ENCODE peak calls at places on chromosomes 4 and X, in four cellular contexts. Z, D, O and I are unnamed samples.

GRCh38 chrX:34112459-34112858 is 19.7 kb downstream of the FAM47A start:
- DNase-seq in Z (no peak), O (no peak), D (no peak), I (no peak)

GRCh38 chrX:51047950-51048349 is 137.4 kb downstream of the BMP15 start:
- DNase-seq in D (no peak), O (no peak), Z (no peak), I (no peak)

GRCh38 chr4:143587703-143588102 is 74.2 kb downstream of the SMARCA5 start:
- DNase-seq in O (no peak), D (peak), Z (no peak), I (no peak)

GRCh38 chrX:15050395-15050794 is 177.2 kb downstream of the MOSPD2 start:
- DNase-seq in O (peak), Z (no peak), D (no peak), I (no peak)

GRCh38 chr4:80922951-80923350 is 107.6 kb upstream of the BMP3 start:
- DNase-seq in D (no peak), Z (no peak), O (no peak), I (no peak)

GRCh38 chr4:8353912-8354453 is 84.4 kb downstream of the HTRA3 start:
- DNase-seq in O (no peak), Z (no peak), D (no peak), I (peak)

GRCh38 chr4:141425124-141425523 is 204.4 kb downstream of the ZNF330 start:
- DNase-seq in Z (no peak), O (no peak), D (peak), I (peak)

GRCh38 chr4:7444314-7444713 is 9.6 kb upstream of the PSAPL1 start:
- DNase-seq in O (no peak), Z (no peak), D (no peak), I (no peak)

GRCh38 chr4:139562067-139562684 is 6.2 kb upstream of the SETD7 start:
- DNase-seq in D (no peak), Z (no peak), O (no peak), I (no peak)

GRCh38 chrX:15530318-15530717 is 29.7 kb downstream of the BMX start:
- DNase-seq in O (no peak), Z (no peak), D (no peak), I (no peak)

GRCh38 chr4:86014599-86014998 is 345.3 kb downstream of the MAPK10 start:
- DNase-seq in Z (no peak), O (peak), D (peak), I (peak)

GRCh38 chr4:5122114-5122513 is 70.8 kb downstream of the STK32B start:
- DNase-seq in Z (no peak), O (no peak), D (no peak), I (no peak)

GRCh38 chr4:189787216-189788031 is 153.2 kb upstream of the FRG1 start:
- DNase-seq in D (no peak), Z (no peak), O (no peak), I (no peak)

GRCh38 chr4:183550345-183551080 is 45.7 kb downstream of the ING2 start:
- DNase-seq in O (no peak), Z (no peak), D (no peak), I (no peak)

GRCh38 chrX:81174286-81174685 is 27.4 kb downstream of the HMGN5 start:
- DNase-seq in D (peak), Z (no peak), O (peak), I (peak)

GRCh38 chrX:9786839-9787635 is 808 bp downstream of the SHROOM2 start:
- DNase-seq in D (peak), Z (no peak), O (no peak), I (peak)

GRCh38 chr4:105558277-105558676 is 5.9 kb downstream of the ARHGEF38 start:
- DNase-seq in O (no peak), D (no peak), Z (no peak), I (no peak)

GRCh38 chrX:154653048-154653401 is 354 bp downstream of the CTAG2 start:
- DNase-seq in O (no peak), Z (no peak), D (no peak), I (no peak)

GRCh38 chrX:3697701-3698279 is 15.7 kb downstream of the PRKX start:
- DNase-seq in D (peak), Z (no peak), O (no peak), I (peak)

GRCh38 chr4:170106899-170107298 is 17.1 kb upstream of the AADAT start:
- DNase-seq in D (no peak), Z (no peak), O (no peak), I (no peak)

GRCh38 chr4:177118596-177118995 is 191.1 kb upstream of the NEIL3 start:
- DNase-seq in D (peak), O (no peak), Z (no peak), I (peak)

GRCh38 chrX:57596109-57596870 is 4.5 kb downstream of the ZXDB start:
- DNase-seq in O (no peak), D (peak), Z (no peak), I (no peak)

GRCh38 chr4:71765349-71765748 is 18.5 kb downstream of the GC start:
- DNase-seq in O (no peak), Z (no peak), D (no peak), I (peak)

GRCh38 chrX:110509778-110510510 is 151.3 kb downstream of the RTL9 start:
- DNase-seq in Z (no peak), O (no peak), D (peak), I (peak)

GRCh38 chr4:609400-610050 is 15.8 kb upstream of the PDE6B start:
- DNase-seq in Z (no peak), D (no peak), O (no peak), I (no peak)

GRCh38 chrX:69505772-69506616 is 1.9 kb downstream of the NALF2 start:
- DNase-seq in O (peak), D (no peak), Z (no peak), I (no peak)

GRCh38 chrX:24149346-24150050 is at the start of gene ZFX:
- DNase-seq in D (peak), O (peak), Z (peak), I (peak)

GRCh38 chr4:33357121-33357520 is 2637.0 kb downstream of the PCDH7 start:
- DNase-seq in Z (no peak), O (no peak), D (no peak), I (no peak)

GRCh38 chr4:124943938-124944337 is 231.4 kb upstream of the ANKRD50 start:
- DNase-seq in O (no peak), D (no peak), Z (no peak), I (no peak)
- TF ChIP-seq CTCF in O (no peak), D (no peak), Z (no peak), I (no peak)

GRCh38 chr4:175951794-175952193 is 113.8 kb upstream of the WDR17 start:
- DNase-seq in O (no peak), Z (no peak), D (peak), I (no peak)

GRCh38 chr4:175946472-175947116 is 119.0 kb upstream of the WDR17 start:
- DNase-seq in O (peak), Z (no peak), D (peak), I (no peak)

GRCh38 chr4:175947117-175947722 is 118.4 kb upstream of the WDR17 start:
- DNase-seq in D (peak), Z (no peak), O (peak), I (peak)
- H3K4me3 ChIP-seq in D (no peak), Z (no peak), O (no peak), I (no peak)

GRCh38 chrX:92230628-92231027 is 451.5 kb downstream of the PCDH11X start:
- DNase-seq in D (no peak), O (no peak), Z (no peak), I (no peak)

GRCh38 chrX:92231391-92231790 is 452.2 kb downstream of the PCDH11X start:
- DNase-seq in O (no peak), D (no peak), Z (no peak), I (no peak)

GRCh38 chrX:92232182-92232581 is 453.0 kb downstream of the PCDH11X start:
- DNase-seq in O (no peak), Z (no peak), D (peak), I (no peak)
- TF ChIP-seq CTCF in O (peak), Z (no peak), D (no peak), I (peak)

DNA sequence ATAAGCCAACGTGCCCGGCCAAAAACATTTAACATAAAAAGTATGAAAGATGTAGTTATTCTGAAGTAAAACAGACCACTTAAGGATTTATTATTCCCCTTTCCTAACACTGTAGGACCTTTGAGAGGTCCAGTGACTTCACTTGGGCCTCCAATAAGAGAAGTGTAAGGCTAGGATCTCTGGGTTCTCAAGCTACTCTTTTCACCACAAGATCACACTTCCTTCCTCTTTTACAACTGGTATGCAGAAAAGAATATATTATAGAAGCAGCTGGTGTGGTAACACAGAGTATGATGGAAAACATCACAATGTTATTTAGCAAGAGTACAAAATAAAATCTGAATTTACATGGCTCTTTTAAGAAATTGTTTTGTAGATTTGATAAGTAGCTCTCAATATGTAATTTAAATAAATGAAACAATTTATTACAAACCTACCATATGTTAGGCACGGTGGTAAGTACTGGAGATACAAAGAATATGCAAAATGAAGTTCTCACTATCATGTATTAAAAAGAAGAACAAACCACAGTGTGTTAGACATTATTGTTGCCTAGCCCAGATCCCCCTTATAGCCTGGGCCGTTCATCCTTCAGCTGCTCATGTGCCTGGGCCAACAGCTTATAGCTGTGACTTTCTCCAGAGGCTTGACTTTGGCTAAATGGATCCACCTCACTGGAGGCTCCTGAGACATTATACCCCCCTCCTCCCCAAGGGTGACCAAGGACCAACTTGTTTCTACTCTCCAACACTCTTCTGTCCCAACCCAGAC is 30.0 kb upstream of the CCNG2 start:
- DNase-seq in D (no peak), Z (no peak), O (peak), I (peak)
- H3K4me3 ChIP-seq in D (no peak), Z (no peak), O (peak), I (no peak)

GRCh38 chrX:131792789-131793462 is 230.2 kb upstream of the STK26 start:
- DNase-seq in Z (no peak), D (peak), O (peak), I (peak)
- TF ChIP-seq CTCF in Z (no peak), D (no peak), O (no peak), I (peak)

GRCh38 chrX:134543201-134543797 is 83.3 kb downstream of the HPRT1 start:
- DNase-seq in O (no peak), Z (no peak), D (no peak), I (peak)

GRCh38 chrX:134542485-134542884 is 82.5 kb downstream of the HPRT1 start:
- DNase-seq in Z (no peak), O (peak), D (peak), I (peak)

GRCh38 chrX:134545524-134545923 is 85.6 kb downstream of the HPRT1 start:
- DNase-seq in O (no peak), Z (no peak), D (no peak), I (no peak)

GRCh38 chrX:134544614-134545255 is 84.8 kb downstream of the HPRT1 start:
- DNase-seq in O (no peak), Z (no peak), D (no peak), I (no peak)

GRCh38 chrX:134544189-134544588 is 84.2 kb downstream of the HPRT1 start:
- DNase-seq in Z (no peak), D (no peak), O (no peak), I (no peak)
- H3K4me3 ChIP-seq in Z (no peak), D (no peak), O (no peak), I (no peak)

GRCh38 chrX:2243913-2244460 is 256.8 kb downstream of the DHRSX start:
- DNase-seq in D (no peak), Z (no peak), O (no peak), I (peak)
- TF ChIP-seq CTCF in D (no peak), Z (no peak), O (no peak), I (no peak)

GRCh38 chr4:1843852-1844251 is 12.1 kb downstream of the LETM1 start:
- DNase-seq in Z (no peak), O (no peak), D (peak), I (peak)
- H3K4me3 ChIP-seq in Z (no peak), O (no peak), D (no peak), I (no peak)

DNA sequence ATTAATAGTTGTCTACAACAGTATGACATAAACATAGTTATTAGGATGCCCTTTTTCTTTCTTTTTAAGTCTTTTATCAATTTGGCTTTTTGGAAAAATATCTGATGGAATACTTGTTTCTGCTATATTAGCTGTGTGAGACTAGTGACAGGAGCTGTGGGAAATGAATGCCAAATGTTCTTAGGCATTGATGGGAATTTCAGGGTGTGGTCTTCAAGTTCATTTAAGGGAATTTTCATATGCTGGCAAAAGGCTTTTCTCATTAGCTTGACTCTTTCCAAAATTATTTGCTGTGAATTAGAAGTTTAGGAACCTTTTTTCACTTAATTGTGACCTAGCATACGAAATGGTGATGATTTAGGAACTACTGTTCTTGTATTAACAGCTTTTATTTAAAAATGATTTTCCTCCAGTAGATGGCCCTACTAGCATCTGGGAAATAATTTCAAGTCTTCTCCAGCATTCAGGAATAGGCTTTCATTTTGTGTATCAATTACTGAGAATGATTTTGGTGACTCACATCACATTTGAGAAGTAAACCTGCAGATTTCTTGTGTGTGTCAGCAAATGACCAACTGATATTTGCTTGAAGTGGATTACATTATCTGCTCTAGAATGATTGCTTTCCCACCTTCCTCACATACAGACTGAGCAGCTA is 70.9 kb downstream of the HTT start:
- DNase-seq in D (peak), Z (no peak), O (no peak), I (peak)
- TF ChIP-seq CTCF in D (no peak), Z (no peak), O (peak), I (peak)

DNA sequence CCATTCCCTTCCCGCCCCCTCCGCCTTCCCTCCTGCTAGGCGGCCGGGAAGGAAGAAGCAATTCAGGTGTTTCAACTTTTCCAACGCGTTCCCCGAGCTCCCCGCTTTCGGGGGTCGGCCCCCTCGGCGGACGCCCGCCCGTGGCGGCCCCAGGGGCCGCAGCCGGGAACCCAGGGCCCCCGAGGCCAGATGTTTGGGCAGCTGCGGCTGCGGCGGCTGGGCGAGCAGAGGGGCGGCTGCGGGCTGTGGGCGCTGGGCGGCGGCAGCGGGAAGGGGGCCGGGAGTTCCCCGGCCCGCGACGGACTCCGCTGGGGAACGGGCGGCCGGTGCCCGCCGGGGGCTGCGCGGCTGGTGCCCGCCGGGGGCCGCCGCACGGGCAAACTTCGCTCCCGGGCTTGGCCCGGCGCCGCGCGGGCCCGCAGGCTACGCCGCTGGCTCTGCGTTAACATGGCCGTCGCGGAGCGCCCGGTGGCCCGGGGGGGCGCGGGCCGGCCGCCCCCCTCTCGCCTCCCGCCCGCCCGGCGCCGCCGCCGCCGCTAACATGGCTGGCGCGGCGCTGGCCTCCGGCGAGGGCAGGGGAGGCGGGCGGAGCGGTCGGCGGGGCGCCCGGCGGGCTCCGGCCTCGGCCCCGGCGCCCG is 510 bp downstream of the HMGB3 start:
- DNase-seq in D (no peak), Z (peak), O (peak), I (no peak)
- H3K4me3 ChIP-seq in D (peak), Z (no peak), O (peak), I (peak)